ENCODE peak calls at places on chromosome 1, in six cellular contexts. I, C, R, U, Z and N are unnamed samples.

GRCh38 chr1:77639056-77639455 is 43.4 kb downstream of the ZZZ3 start:
- DNase-seq in I (no peak), C (no peak), R (no peak), U (no peak), Z (no peak), N (no peak)

GRCh38 chr1:210062033-210062432 is 124.0 kb downstream of the SYT14 start:
- DNase-seq in I (no peak), C (no peak), R (no peak), U (no peak), Z (no peak), N (no peak)

GRCh38 chr1:212045981-212046380 is 10.4 kb downstream of the DTL start:
- DNase-seq in I (no peak), C (no peak), R (no peak), U (no peak), Z (no peak), N (no peak)

GRCh38 chr1:185795181-185795580 is 61.0 kb downstream of the HMCN1 start:
- DNase-seq in I (no peak), C (no peak), R (no peak), U (no peak), Z (no peak), N (no peak)

GRCh38 chr1:94310570-94311270 is 73.3 kb upstream of the ARHGAP29 start:
- DNase-seq in I (no peak), C (no peak), R (no peak), U (no peak), Z (no peak), N (no peak)

GRCh38 chr1:49333946-49334345 is 557.3 kb upstream of the BEND5 start:
- DNase-seq in I (no peak), C (no peak), R (no peak), U (no peak), Z (no peak), N (no peak)

GRCh38 chr1:239858058-239858457 is 233.6 kb upstream of the FMN2 start:
- DNase-seq in I (no peak), C (no peak), R (no peak), U (no peak), Z (no peak), N (no peak)

GRCh38 chr1:228022571-228023293 is 15.9 kb downstream of the WNT3A start:
- DNase-seq in I (no peak), C (no peak), R (peak), U (no peak), Z (no peak), N (no peak)

GRCh38 chr1:96538883-96539282 is 182.7 kb upstream of the PTBP2 start:
- DNase-seq in I (no peak), C (peak), R (no peak), U (no peak), Z (no peak), N (peak)

GRCh38 chr1:12426030-12426429 is 192.0 kb downstream of the DHRS3 start:
- DNase-seq in I (no peak), C (no peak), R (no peak), U (no peak), Z (no peak), N (no peak)

GRCh38 chr1:159974350-159974965 is 20.4 kb upstream of the SLAMF9 start:
- DNase-seq in I (no peak), C (no peak), R (no peak), U (no peak), Z (no peak), N (no peak)